ENCODE peak calls at places on chromosome 9, in five cellular contexts. Q is effector memory CD4-positive, alpha-beta T cell; G is HCT116; O is heart right ventricle; P is left ventricle myocardium inferior. X is an unnamed sample.

GRCh38 chr9:20290287-20290686 is 332.0 kb downstream of the MLLT3 start:
- DNase-seq in G (no peak), P (no peak), Q (no peak), O (no peak), X (no peak)

GRCh38 chr9:92196909-92197308 is 81.7 kb upstream of the SPTLC1 start:
- DNase-seq in G (no peak), P (no peak), O (no peak), Q (no peak), X (no peak)

GRCh38 chr9:115553082-115553481 is 435.1 kb upstream of the TNC start:
- DNase-seq in G (no peak), Q (no peak), P (no peak), O (no peak), X (no peak)

GRCh38 chr9:93288891-93289883 is 105.2 kb downstream of the WNK2 start:
- DNase-seq in P (no peak), G (no peak), Q (no peak), O (no peak), X (no peak)

GRCh38 chr9:33124716-33125378 is 42.3 kb downstream of the B4GALT1 start:
- DNase-seq in G (no peak), P (no peak), O (no peak), Q (no peak), X (no peak)

GRCh38 chr9:2241875-2242741 is 227.0 kb downstream of the SMARCA2 start:
- DNase-seq in O (peak), Q (peak), G (peak), P (peak), X (peak)

GRCh38 chr9:119487118-119487827 is 118.0 kb upstream of the BRINP1 start:
- DNase-seq in O (no peak), P (no peak), Q (no peak), G (no peak), X (no peak)

GRCh38 chr9:97706246-97706645 is 9.1 kb upstream of the XPA start:
- DNase-seq in Q (no peak), P (no peak), O (no peak), G (no peak), X (no peak)

GRCh38 chr9:110777201-110777842 is 108.7 kb downstream of the MUSK start:
- DNase-seq in G (no peak), P (no peak), Q (no peak), O (no peak), X (no peak)

GRCh38 chr9:119959846-119960545 is 590.8 kb upstream of the BRINP1 start:
- DNase-seq in O (no peak), P (no peak), Q (no peak), G (no peak), X (no peak)

GRCh38 chr9:110844121-110844520 is 175.5 kb downstream of the MUSK start:
- DNase-seq in P (no peak), O (no peak), G (no peak), Q (no peak), X (no peak)

GRCh38 chr9:27337833-27338526 is 41.0 kb upstream of the EQTN start:
- DNase-seq in O (no peak), G (no peak), Q (no peak), P (no peak), X (no peak)

GRCh38 chr9:108687360-108687981 is 168.3 kb downstream of the ACTL7B start:
- DNase-seq in O (no peak), G (no peak), Q (no peak), P (no peak), X (no peak)

GRCh38 chr9:76756273-76756650 is 8.0 kb upstream of the PCA3 start:
- DNase-seq in O (peak), G (no peak), Q (no peak), P (no peak), X (no peak)

GRCh38 chr9:18605763-18606162 is 131.8 kb downstream of the ADAMTSL1 start:
- DNase-seq in O (peak), G (no peak), P (peak), Q (no peak), X (no peak)

GRCh38 chr9:115757461-115757860 is 396.1 kb upstream of the PAPPA start:
- DNase-seq in Q (no peak), P (no peak), G (no peak), O (no peak), X (no peak)

GRCh38 chr9:2087500-2088313 is 72.6 kb downstream of the SMARCA2 start:
- DNase-seq in Q (no peak), O (no peak), G (peak), P (no peak), X (no peak)

GRCh38 chr9:5499157-5499556 is 11.2 kb upstream of the PDCD1LG2 start:
- DNase-seq in G (no peak), O (no peak), Q (no peak), P (no peak), X (no peak)

GRCh38 chr9:76621011-76621410 is 143.2 kb upstream of the PCA3 start:
- DNase-seq in Q (no peak), O (no peak), G (no peak), P (no peak), X (no peak)

GRCh38 chr9:116154976-116155699 is 1.5 kb downstream of the PAPPA start:
- DNase-seq in G (no peak), P (peak), O (no peak), Q (no peak), X (peak)

GRCh38 chr9:114551750-114552685 is 35.6 kb upstream of the ATP6V1G1 start:
- DNase-seq in P (no peak), G (peak), Q (no peak), O (no peak), X (peak)

GRCh38 chr9:3746296-3747275 is 220.8 kb upstream of the RFX3 start:
- DNase-seq in P (no peak), O (no peak), G (peak), Q (no peak), X (peak)

GRCh38 chr9:93776873-93777272 is 178.3 kb downstream of the BARX1 start:
- DNase-seq in Q (no peak), G (no peak), O (no peak), P (no peak), X (no peak)

GRCh38 chr9:84317563-84317962 is 23.0 kb downstream of the SLC28A3 start:
- DNase-seq in O (no peak), P (no peak), Q (no peak), G (peak), X (no peak)

DNA sequence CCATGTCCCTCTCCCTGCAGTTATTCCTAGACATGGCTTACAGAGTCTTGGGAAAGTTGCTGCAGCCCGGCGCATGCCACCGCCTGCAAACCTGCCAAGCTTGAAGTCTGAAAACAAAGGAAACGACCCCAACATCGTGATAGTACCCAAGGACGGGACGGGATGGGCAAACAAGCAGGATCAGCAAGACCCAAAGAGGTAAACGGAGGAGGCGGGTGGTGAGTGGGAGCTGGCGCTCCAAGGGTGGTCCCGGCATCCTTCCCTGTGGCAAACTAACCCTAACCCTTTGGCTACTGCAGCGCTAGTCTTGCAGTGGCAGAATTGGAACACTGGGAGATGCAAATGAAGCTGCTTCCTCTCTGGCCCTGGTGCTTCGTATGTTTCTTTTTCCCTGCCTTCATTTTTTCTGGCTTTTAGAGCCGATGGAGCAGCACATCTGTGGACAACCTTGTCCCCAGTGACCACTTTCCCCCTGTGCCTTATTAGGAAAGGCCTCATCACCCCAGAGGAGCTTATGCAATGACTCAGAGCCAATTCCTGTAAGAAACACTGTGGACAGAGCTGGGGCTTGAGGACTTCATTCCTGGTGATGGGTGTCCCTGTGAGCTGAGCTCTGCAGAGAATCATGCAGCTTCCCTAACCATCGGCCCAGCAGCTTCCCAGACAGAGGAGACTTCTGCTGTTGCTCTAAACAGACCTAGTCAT is 38.9 kb downstream of the PRRC2B start:
- DNase-seq in Q (no peak), O (no peak), P (no peak), G (no peak), X (no peak)
- H3K27ac ChIP-seq in Q (no peak), O (no peak), P (peak), G (no peak), X (no peak)

GRCh38 chr9:16496908-16497307 is 373.6 kb downstream of the BNC2 start:
- DNase-seq in P (no peak), O (no peak), Q (no peak), G (no peak), X (no peak)

GRCh38 chr9:16501726-16502125 is 368.7 kb downstream of the BNC2 start:
- DNase-seq in P (no peak), G (no peak), O (no peak), Q (no peak), X (no peak)

GRCh38 chr9:16499866-16500265 is 370.6 kb downstream of the BNC2 start:
- DNase-seq in G (no peak), O (no peak), P (no peak), Q (no peak), X (no peak)

GRCh38 chr9:16505159-16505558 is 365.3 kb downstream of the BNC2 start:
- DNase-seq in P (no peak), G (no peak), Q (no peak), O (no peak), X (peak)

GRCh38 chr9:16501098-16501663 is 369.3 kb downstream of the BNC2 start:
- DNase-seq in P (no peak), Q (no peak), O (no peak), G (no peak), X (no peak)
- H3K27ac ChIP-seq in P (no peak), Q (no peak), O (no peak), G (no peak), X (no peak)

GRCh38 chr9:134368571-134368970 is 42.3 kb downstream of the RXRA start:
- DNase-seq in G (no peak), O (no peak), P (no peak), Q (no peak), X (no peak)
- H3K27ac ChIP-seq in G (no peak), O (no peak), P (no peak), Q (no peak), X (no peak)

DNA sequence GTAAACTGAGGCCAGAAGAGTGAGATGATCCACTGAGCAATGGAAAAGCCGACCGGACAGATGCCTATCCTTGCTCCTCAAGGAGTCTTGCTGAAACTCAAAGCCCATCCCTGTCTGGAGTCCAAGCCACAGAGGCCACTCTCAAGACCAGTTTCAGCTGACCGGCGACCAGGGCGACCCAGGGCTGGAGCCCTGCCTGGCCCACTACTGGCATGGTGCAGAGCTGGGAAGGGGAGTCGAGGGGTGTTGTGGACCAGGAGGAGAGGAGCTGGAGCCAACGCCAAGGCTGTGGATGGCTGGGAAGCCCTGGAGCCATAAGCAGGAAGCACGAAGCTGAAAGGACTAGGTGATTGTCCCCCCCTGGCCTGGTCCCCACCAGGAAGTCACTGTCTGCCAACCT is 22.1 kb downstream of the FAM163B start:
- DNase-seq in G (no peak), P (no peak), O (no peak), Q (no peak), X (no peak)
- H3K27ac ChIP-seq in G (no peak), P (no peak), O (no peak), Q (no peak), X (no peak)

DNA sequence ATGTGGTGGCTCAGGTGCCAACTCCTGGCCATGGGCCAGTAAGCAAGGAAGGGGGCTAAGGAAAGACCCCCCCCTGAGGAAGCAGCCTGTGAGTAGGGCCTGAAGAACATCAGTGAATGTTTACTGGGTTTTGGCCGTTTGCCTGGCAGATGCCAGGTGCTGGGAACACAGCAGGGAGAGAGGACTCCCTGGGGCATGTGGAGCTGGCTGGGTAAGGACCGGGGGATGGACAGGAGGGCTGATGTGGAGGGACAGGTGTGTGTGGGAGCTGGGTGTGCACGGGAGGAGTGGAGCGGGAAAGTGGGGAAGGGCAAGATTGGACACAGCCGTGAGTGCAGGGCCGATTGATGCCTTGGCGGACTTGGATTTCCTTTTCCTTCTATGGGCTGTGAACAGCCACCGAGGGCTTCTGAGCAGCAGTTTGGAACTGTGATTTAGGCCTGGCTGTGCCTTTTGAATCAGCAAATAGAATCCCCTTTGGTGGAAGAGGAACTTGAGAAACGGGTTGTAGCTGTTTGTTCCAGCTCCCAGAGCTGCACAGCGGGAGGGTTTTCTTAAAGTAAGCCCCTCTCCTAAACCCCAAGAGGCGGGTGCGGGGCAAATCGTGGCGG is 3.1 kb downstream of the HMCN2 start:
- DNase-seq in G (no peak), O (no peak), P (no peak), Q (no peak), X (no peak)
- H3K27ac ChIP-seq in G (no peak), O (peak), P (peak), Q (no peak), X (no peak)

GRCh38 chr9:37753489-37754190 is at the start of gene TRMT10B:
- DNase-seq in Q (peak), P (peak), O (peak), G (peak), X (peak)
- H3K27ac ChIP-seq in Q (peak), P (peak), O (peak), G (peak), X (peak)

GRCh38 chr9:73156593-73157187 is 5.0 kb downstream of the ANXA1 start:
- DNase-seq in G (no peak), O (no peak), Q (no peak), P (no peak), X (no peak)
- H3K27ac ChIP-seq in G (peak), O (no peak), Q (peak), P (no peak), X (peak)

GRCh38 chr9:136002215-136002614 is 41.0 kb upstream of the UBAC1 start:
- DNase-seq in G (no peak), P (no peak), O (no peak), Q (no peak), X (no peak)

GRCh38 chr9:136003356-136004218 is 42.4 kb upstream of the UBAC1 start:
- DNase-seq in P (no peak), O (no peak), Q (no peak), G (no peak), X (no peak)

GRCh38 chr9:136004219-136004618 is 43.0 kb upstream of the UBAC1 start:
- DNase-seq in Q (no peak), G (no peak), O (no peak), P (no peak), X (no peak)

GRCh38 chr9:136001231-136001630 is 40.1 kb upstream of the UBAC1 start:
- DNase-seq in G (no peak), Q (no peak), O (no peak), P (no peak), X (no peak)

GRCh38 chr9:136002886-136003285 is 41.7 kb upstream of the UBAC1 start:
- DNase-seq in P (peak), Q (no peak), O (peak), G (no peak), X (no peak)
- H3K27ac ChIP-seq in P (no peak), Q (no peak), O (no peak), G (no peak), X (no peak)

DNA sequence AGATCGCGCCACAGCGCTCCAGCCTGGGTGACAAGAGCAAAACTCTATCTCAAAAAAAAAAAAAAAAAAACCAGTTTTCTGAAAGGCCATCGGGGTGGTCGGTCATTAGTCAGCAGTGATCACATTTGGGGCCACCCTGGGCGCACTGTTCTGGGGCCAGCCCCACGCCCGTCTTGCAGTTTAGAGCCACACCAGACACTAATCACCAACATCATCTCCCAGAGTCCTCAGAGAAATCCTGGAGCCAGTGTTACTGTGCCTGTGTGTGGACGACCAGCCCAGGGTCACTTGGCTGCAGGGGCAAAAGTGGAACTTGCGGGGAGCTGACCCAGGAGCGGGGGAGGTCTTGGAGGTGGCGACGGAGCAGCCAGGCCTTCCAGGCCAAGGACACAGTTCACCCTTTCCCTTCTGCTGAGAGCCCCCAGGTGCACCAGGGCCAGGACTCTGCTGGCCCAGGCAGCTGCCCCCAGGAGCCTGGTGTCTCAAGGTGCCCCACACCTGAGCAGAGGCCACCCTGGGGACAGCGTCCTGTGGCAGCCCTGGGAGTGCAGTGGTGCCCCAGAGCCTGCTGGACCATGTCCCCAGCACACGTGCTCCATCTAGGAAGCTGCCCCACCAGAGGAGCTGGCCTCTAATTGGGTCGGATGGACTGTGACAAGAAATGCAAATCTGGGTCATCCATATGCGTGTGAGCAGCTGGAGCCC is 51.0 kb downstream of the NEK6 start:
- DNase-seq in Q (no peak), P (no peak), G (no peak), O (no peak), X (peak)
- H3K27ac ChIP-seq in Q (no peak), P (no peak), G (peak), O (no peak), X (peak)